ENCODE peak calls at places on chromosomes 16 and 17, in four cellular contexts. N is cardiac fibroblast; G is uterus; E is naive thymus-derived CD4-positive, alpha-beta T cell. Z is an unnamed sample.

GRCh38 chr16:8253718-8254117 is 336.6 kb downstream of the TMEM114 start:
- DNase-seq in N (no peak), G (no peak), E (no peak), Z (no peak)

GRCh38 chr16:56781565-56781964 is 51.6 kb downstream of the NUP93 start:
- DNase-seq in N (no peak), G (no peak), E (no peak), Z (no peak)

GRCh38 chr16:26196310-26196709 is 504.6 kb downstream of the HS3ST4 start:
- DNase-seq in N (no peak), G (no peak), E (no peak), Z (no peak)

GRCh38 chr17:67281053-67281452 is 36.1 kb upstream of the HELZ start:
- DNase-seq in N (no peak), G (no peak), E (no peak), Z (no peak)

GRCh38 chr17:72122668-72123495 is 2.1 kb downstream of the SOX9 start:
- DNase-seq in N (peak; percentile 43), G (no peak), E (no peak), Z (peak; percentile 60)

GRCh38 chr16:4314532-4315184 is 1.2 kb upstream of the GLIS2 start:
- DNase-seq in N (peak; percentile 57), G (no peak), E (no peak), Z (peak; percentile 38)

GRCh38 chr16:88651276-88651988 is 579 bp upstream of the CYBA start:
- DNase-seq in N (peak; percentile 48), G (no peak), E (peak; percentile 62), Z (peak; percentile 97)

GRCh38 chr16:85624646-85625045 is 11.5 kb downstream of the GSE1 start:
- DNase-seq in N (no peak), G (no peak), E (no peak), Z (no peak)

GRCh38 chr17:39928868-39929651 is 1.5 kb downstream of the LRRC3C start:
- DNase-seq in N (peak; percentile 96), G (no peak), E (no peak), Z (peak; percentile 45)

GRCh38 chr17:47265983-47266541 is 12.4 kb downstream of the ITGB3 start:
- DNase-seq in N (peak; percentile 94), G (no peak), E (no peak), Z (no peak)

GRCh38 chr17:37327341-37328090 is 48.3 kb upstream of the C17orf78 start:
- DNase-seq in N (peak; percentile 72), G (no peak), E (no peak), Z (no peak)

GRCh38 chr17:2936351-2936750 is 127.1 kb downstream of the OR1D5 start:
- DNase-seq in N (no peak), G (no peak), E (no peak), Z (no peak)

GRCh38 chr17:31834448-31834847 is 24.6 kb downstream of the COPRS start:
- DNase-seq in N (no peak), G (no peak), E (no peak), Z (peak; percentile 78)

GRCh38 chr17:72117470-72117747 is 3.4 kb upstream of the SOX9 start:
- DNase-seq in N (no peak), G (no peak), E (no peak), Z (no peak)

GRCh38 chr17:33927732-33928133 is 327.4 kb upstream of the CCL2 start:
- DNase-seq in N (peak; percentile 0), G (no peak), E (no peak), Z (peak; percentile 20)

GRCh38 chr16:88773812-88774291 is 11.2 kb downstream of the PIEZO1 start:
- DNase-seq in N (peak; percentile 80), G (no peak), E (no peak), Z (no peak)

DNA sequence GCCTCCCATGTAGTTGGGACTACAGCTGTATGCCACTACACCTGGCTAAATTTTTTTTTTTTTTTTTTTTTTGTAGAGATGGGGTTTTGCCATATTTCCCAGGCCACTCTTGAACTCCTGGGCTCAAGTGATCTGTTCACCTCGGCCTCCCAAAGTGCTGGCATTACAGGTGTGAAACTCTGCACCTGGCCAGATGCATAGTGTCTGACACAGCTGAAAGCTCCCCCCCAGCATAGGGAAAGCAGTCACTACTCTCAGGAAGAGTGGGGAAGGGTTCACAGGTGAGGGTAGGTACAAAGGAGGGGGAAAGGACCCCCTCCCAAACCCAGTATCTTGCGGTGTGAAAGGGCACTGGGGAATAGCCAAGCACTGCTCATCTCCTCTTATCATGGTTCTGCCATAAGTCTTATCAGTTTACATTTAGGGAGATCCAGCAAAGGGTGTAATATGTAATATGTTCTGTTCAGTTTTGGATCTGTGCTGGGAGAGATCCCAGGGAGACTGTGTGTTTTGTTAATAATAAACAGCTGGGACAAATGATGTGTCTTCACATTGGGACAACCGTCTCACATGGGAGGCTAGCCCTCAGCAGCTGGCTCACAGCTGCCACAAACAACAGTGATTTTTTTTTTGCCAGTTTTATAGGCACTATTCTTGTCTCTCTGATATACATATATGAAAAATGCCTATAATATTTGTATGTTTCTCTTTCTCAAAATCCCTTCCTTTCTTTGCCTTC is 6.8 kb upstream of the CAVIN1 start:
- DNase-seq in N (no peak), G (no peak), E (no peak), Z (no peak)
- H3K4me3 ChIP-seq in N (no peak overlapping the region), G (no peak overlapping the region), E (no peak overlapping the region), Z (no peak overlapping the region)

GRCh38 chr16:51113254-51114125 is 37.6 kb downstream of the SALL1 start:
- DNase-seq in N (no peak), G (no peak), E (no peak), Z (peak; percentile 14)
- H3K4me3 ChIP-seq in N (no peak overlapping the region), G (no peak overlapping the region), E (no peak overlapping the region), Z (peak overlapping the region; percentile 4)

GRCh38 chr17:82106697-82107305 is 8.8 kb upstream of the FASN start:
- DNase-seq in N (no peak), G (peak; percentile 17), E (no peak), Z (no peak)
- H3K4me3 ChIP-seq in N (no peak overlapping the region), G (no peak overlapping the region), E (peak overlapping the region; percentile 73), Z (peak overlapping the region; percentile 53)

DNA sequence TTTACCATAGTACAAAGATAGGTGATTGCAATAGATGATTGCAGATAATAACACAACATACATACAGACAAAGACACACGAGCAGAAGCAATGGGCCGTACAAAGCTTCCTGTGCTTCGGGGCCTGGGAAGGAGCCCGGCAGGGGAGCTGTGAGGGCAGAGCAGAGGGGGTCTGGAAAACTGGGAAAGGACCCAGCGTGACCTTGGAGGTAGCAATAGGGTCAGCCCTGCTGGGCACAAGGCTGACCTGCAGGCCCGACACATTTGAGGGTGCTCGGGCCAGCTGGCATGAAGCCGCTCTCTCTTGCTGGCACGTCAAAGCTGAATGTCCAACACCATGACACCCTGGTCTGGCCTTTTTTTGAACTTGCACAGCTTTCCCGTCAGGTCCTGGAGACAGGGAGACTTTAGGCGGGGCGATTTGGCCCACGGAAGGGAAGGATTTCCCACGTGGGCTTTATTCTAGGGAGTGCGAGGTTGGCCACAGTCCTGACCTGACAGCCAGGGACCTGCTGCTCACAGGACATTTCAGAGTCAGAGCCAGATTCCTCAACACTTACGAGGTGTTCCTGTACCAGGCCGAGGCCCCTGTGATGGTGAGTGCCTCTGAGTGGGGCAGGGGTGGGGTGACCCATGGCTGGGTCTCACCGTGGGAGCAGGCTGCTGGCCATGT is 83.2 kb downstream of the NTN1 start:
- DNase-seq in N (no peak), G (no peak), E (no peak), Z (no peak)
- H3K4me3 ChIP-seq in N (no peak overlapping the region), G (no peak overlapping the region), E (no peak overlapping the region), Z (no peak overlapping the region)

GRCh38 chr17:42797067-42798007 is 1.2 kb downstream of the COA3 start:
- DNase-seq in N (peak; percentile 11), G (no peak), E (no peak), Z (no peak)
- H3K4me3 ChIP-seq in N (peak overlapping the region; percentile 93), G (peak overlapping the region; percentile 86), E (peak overlapping the region; percentile 98), Z (peak overlapping the region; percentile 80)